ENCODE peak calls at places on chromosomes 3 and 15, in six cellular contexts. One of them, this sample, is unnamed.
A peak's percentile ranks its signal among the peaks of the same experiment; 100 is the strongest.

GRCh38 chr3:141303481-141304223 is 64.7 kb upstream of the ZBTB38 start:
- DNase-seq in small intestine: peak; percentile 83
- DNase-seq in ELR: peak; percentile 87
- DNase-seq in psoas muscle: no peak
- DNase-seq in GM04504: peak; percentile 59
- DNase-seq in HEK293T: peak; percentile 67
- DNase-seq in this sample: peak; percentile 87

GRCh38 chr3:150803440-150803985 is 40.5 kb upstream of the SIAH2 start:
- DNase-seq in small intestine: no peak
- DNase-seq in ELR: no peak
- DNase-seq in psoas muscle: no peak
- DNase-seq in GM04504: no peak
- DNase-seq in HEK293T: no peak
- DNase-seq in this sample: no peak

GRCh38 chr3:62529230-62529629 is 155.9 kb upstream of the FEZF2 start:
- DNase-seq in small intestine: peak; percentile 23
- DNase-seq in ELR: peak; percentile 45
- DNase-seq in psoas muscle: no peak
- DNase-seq in GM04504: no peak
- DNase-seq in HEK293T: peak; percentile 35
- DNase-seq in this sample: peak; percentile 76

GRCh38 chr15:67091073-67091965 is 25.9 kb downstream of the SMAD3 start:
- DNase-seq in small intestine: peak; percentile 69
- DNase-seq in ELR: peak; percentile 98
- DNase-seq in psoas muscle: peak; percentile 84
- DNase-seq in GM04504: peak; percentile 82
- DNase-seq in HEK293T: no peak
- DNase-seq in this sample: peak; percentile 73

GRCh38 chr3:54954019-54954418 is 26.2 kb upstream of the LRTM1 start:
- DNase-seq in small intestine: no peak
- DNase-seq in ELR: peak; percentile 91
- DNase-seq in psoas muscle: peak; percentile 17
- DNase-seq in GM04504: peak; percentile 90
- DNase-seq in HEK293T: no peak
- DNase-seq in this sample: peak; percentile 56

GRCh38 chr3:53161820-53162671 is 1.0 kb downstream of the PRKCD start:
- DNase-seq in small intestine: peak; percentile 43
- DNase-seq in ELR: peak; percentile 50
- DNase-seq in psoas muscle: peak; percentile 37
- DNase-seq in GM04504: no peak
- DNase-seq in HEK293T: peak; percentile 63
- DNase-seq in this sample: peak; percentile 63

GRCh38 chr3:69612791-69613190 is 126.5 kb upstream of the MITF start:
- DNase-seq in small intestine: no peak
- DNase-seq in ELR: no peak
- DNase-seq in psoas muscle: no peak
- DNase-seq in GM04504: no peak
- DNase-seq in HEK293T: no peak
- DNase-seq in this sample: no peak

GRCh38 chr15:40398413-40398873 is 7.2 kb upstream of the IVD start:
- DNase-seq in small intestine: no peak
- DNase-seq in ELR: no peak
- DNase-seq in psoas muscle: no peak
- DNase-seq in GM04504: no peak
- DNase-seq in HEK293T: no peak
- DNase-seq in this sample: no peak

GRCh38 chr3:107543666-107544065 is 20.9 kb downstream of the BBX start:
- DNase-seq in small intestine: peak; percentile 4
- DNase-seq in ELR: peak; percentile 38
- DNase-seq in psoas muscle: no peak
- DNase-seq in GM04504: no peak
- DNase-seq in HEK293T: no peak
- DNase-seq in this sample: no peak

GRCh38 chr3:59968510-59968909 is 918.7 kb upstream of the CFAP20DC start:
- DNase-seq in small intestine: no peak
- DNase-seq in ELR: no peak
- DNase-seq in psoas muscle: no peak
- DNase-seq in GM04504: no peak
- DNase-seq in HEK293T: no peak
- DNase-seq in this sample: no peak

GRCh38 chr15:28021281-28022039 is 77.7 kb downstream of the OCA2 start:
- DNase-seq in small intestine: peak; percentile 57
- DNase-seq in ELR: peak; percentile 33
- DNase-seq in psoas muscle: no peak
- DNase-seq in GM04504: peak; percentile 3
- DNase-seq in HEK293T: peak; percentile 45
- DNase-seq in this sample: peak; percentile 90

GRCh38 chr15:68479870-68480269 is 47.9 kb upstream of the ITGA11 start:
- DNase-seq in small intestine: no peak
- DNase-seq in ELR: no peak
- DNase-seq in psoas muscle: no peak
- DNase-seq in GM04504: no peak
- DNase-seq in HEK293T: no peak
- DNase-seq in this sample: no peak